ENCODE peak calls at places on chromosomes 1 and 21, in eight cellular contexts. One of them, this sample, is unnamed.

GRCh38 chr1:10861822-10862221 is 65.4 kb upstream of the CASZ1 start:
- DNase-seq in AG04450: no peak
- DNase-seq in SK-N-SH: no peak
- DNase-seq in AG10803: no peak
- DNase-seq in pancreas: no peak
- DNase-seq in WTC11: no peak
- DNase-seq in choroid plexus epithelial cell: no peak
- DNase-seq in HFFc6: no peak
- DNase-seq in this sample: no peak

GRCh38 chr1:177443003-177443402 is 272.2 kb downstream of the BRINP2 start:
- DNase-seq in pancreas: no peak
- DNase-seq in WTC11: no peak
- DNase-seq in AG04450: no peak
- DNase-seq in choroid plexus epithelial cell: no peak
- DNase-seq in AG10803: no peak
- DNase-seq in SK-N-SH: no peak
- DNase-seq in HFFc6: no peak
- DNase-seq in this sample: no peak

GRCh38 chr1:58670200-58670599 is 29.7 kb downstream of the MYSM1 start:
- DNase-seq in choroid plexus epithelial cell: no peak
- DNase-seq in HFFc6: no peak
- DNase-seq in SK-N-SH: no peak
- DNase-seq in WTC11: no peak
- DNase-seq in pancreas: no peak
- DNase-seq in AG10803: no peak
- DNase-seq in AG04450: no peak
- DNase-seq in this sample: no peak

GRCh38 chr1:191320062-191320461 is 838.2 kb upstream of the RGS18 start:
- DNase-seq in SK-N-SH: no peak
- DNase-seq in pancreas: no peak
- DNase-seq in choroid plexus epithelial cell: no peak
- DNase-seq in AG04450: no peak
- DNase-seq in WTC11: no peak
- DNase-seq in AG10803: no peak
- DNase-seq in HFFc6: no peak
- DNase-seq in this sample: no peak

GRCh38 chr1:117061986-117062415 is 1.9 kb downstream of the TTF2 start:
- DNase-seq in choroid plexus epithelial cell: peak
- DNase-seq in WTC11: no peak
- DNase-seq in pancreas: no peak
- DNase-seq in SK-N-SH: no peak
- DNase-seq in AG04450: peak
- DNase-seq in AG10803: peak
- DNase-seq in HFFc6: peak
- DNase-seq in this sample: no peak

GRCh38 chr1:21035794-21036193 is 140.9 kb downstream of the EIF4G3 start:
- DNase-seq in SK-N-SH: no peak
- DNase-seq in WTC11: no peak
- DNase-seq in AG04450: no peak
- DNase-seq in HFFc6: no peak
- DNase-seq in AG10803: no peak
- DNase-seq in choroid plexus epithelial cell: no peak
- DNase-seq in pancreas: no peak
- DNase-seq in this sample: no peak

GRCh38 chr1:226820935-226821718 is 49.3 kb upstream of the PSEN2 start:
- DNase-seq in pancreas: peak
- DNase-seq in WTC11: no peak
- DNase-seq in AG10803: peak
- DNase-seq in HFFc6: peak
- DNase-seq in SK-N-SH: peak
- DNase-seq in choroid plexus epithelial cell: peak
- DNase-seq in AG04450: peak
- DNase-seq in this sample: no peak

GRCh38 chr21:15250384-15250783 is 185.6 kb upstream of the NRIP1 start:
- DNase-seq in AG10803: no peak
- DNase-seq in pancreas: no peak
- DNase-seq in SK-N-SH: no peak
- DNase-seq in HFFc6: no peak
- DNase-seq in WTC11: no peak
- DNase-seq in AG04450: peak
- DNase-seq in choroid plexus epithelial cell: no peak
- DNase-seq in this sample: no peak

GRCh38 chr1:1305300-1306069 is 2.2 kb downstream of the ACAP3 start:
- DNase-seq in choroid plexus epithelial cell: peak
- DNase-seq in AG10803: peak
- DNase-seq in WTC11: no peak
- DNase-seq in SK-N-SH: no peak
- DNase-seq in pancreas: peak
- DNase-seq in AG04450: peak
- DNase-seq in HFFc6: peak
- DNase-seq in this sample: peak

GRCh38 chr1:179923044-179923443 is 31.6 kb upstream of the CEP350 start:
- DNase-seq in HFFc6: no peak
- DNase-seq in AG10803: no peak
- DNase-seq in WTC11: no peak
- DNase-seq in choroid plexus epithelial cell: no peak
- DNase-seq in SK-N-SH: no peak
- DNase-seq in pancreas: no peak
- DNase-seq in AG04450: no peak
- DNase-seq in this sample: no peak

GRCh38 chr1:59814180-59814900 is 409 bp upstream of the HOOK1 start:
- DNase-seq in pancreas: peak
- DNase-seq in SK-N-SH: peak
- DNase-seq in WTC11: peak
- DNase-seq in AG04450: no peak
- DNase-seq in HFFc6: no peak
- DNase-seq in AG10803: no peak
- DNase-seq in choroid plexus epithelial cell: peak
- DNase-seq in this sample: peak

GRCh38 chr1:1218524-1219200 is 4.7 kb upstream of the TNFRSF4 start:
- DNase-seq in HFFc6: no peak
- DNase-seq in AG04450: no peak
- DNase-seq in AG10803: no peak
- DNase-seq in choroid plexus epithelial cell: no peak
- DNase-seq in SK-N-SH: no peak
- DNase-seq in pancreas: no peak
- DNase-seq in WTC11: no peak
- DNase-seq in this sample: no peak

GRCh38 chr1:33387512-33388079 is 43.3 kb downstream of the PHC2 start:
- DNase-seq in HFFc6: peak
- DNase-seq in WTC11: no peak
- DNase-seq in choroid plexus epithelial cell: peak
- DNase-seq in SK-N-SH: no peak
- DNase-seq in AG04450: no peak
- DNase-seq in AG10803: peak
- DNase-seq in pancreas: no peak
- DNase-seq in this sample: no peak

GRCh38 chr1:1020415-1021009 is 592 bp downstream of the AGRN start:
- DNase-seq in WTC11: no peak
- DNase-seq in SK-N-SH: peak
- DNase-seq in AG04450: no peak
- DNase-seq in AG10803: no peak
- DNase-seq in HFFc6: no peak
- DNase-seq in choroid plexus epithelial cell: no peak
- DNase-seq in pancreas: no peak
- DNase-seq in this sample: peak

GRCh38 chr1:178870944-178871343 is at the start of gene ANGPTL1:
- DNase-seq in SK-N-SH: no peak
- DNase-seq in AG04450: peak
- DNase-seq in pancreas: no peak
- DNase-seq in choroid plexus epithelial cell: peak
- DNase-seq in WTC11: no peak
- DNase-seq in HFFc6: no peak
- DNase-seq in AG10803: peak
- DNase-seq in this sample: no peak

GRCh38 chr1:226596531-226597165 is 48.1 kb downstream of the STUM start:
- DNase-seq in WTC11: no peak
- DNase-seq in SK-N-SH: no peak
- DNase-seq in HFFc6: no peak
- DNase-seq in choroid plexus epithelial cell: no peak
- DNase-seq in AG04450: no peak
- DNase-seq in AG10803: no peak
- DNase-seq in pancreas: no peak
- DNase-seq in this sample: no peak

GRCh38 chr1:184152944-184153343 is 101.4 kb downstream of the TSEN15 start:
- DNase-seq in AG04450: no peak
- DNase-seq in WTC11: no peak
- DNase-seq in HFFc6: no peak
- DNase-seq in choroid plexus epithelial cell: no peak
- DNase-seq in AG10803: no peak
- DNase-seq in SK-N-SH: no peak
- DNase-seq in pancreas: no peak
- DNase-seq in this sample: peak

GRCh38 chr1:150528196-150528595 is 12.6 kb downstream of the FALEC start:
- DNase-seq in AG04450: peak
- DNase-seq in choroid plexus epithelial cell: no peak
- DNase-seq in WTC11: no peak
- DNase-seq in pancreas: no peak
- DNase-seq in HFFc6: peak
- DNase-seq in AG10803: peak
- DNase-seq in SK-N-SH: no peak
- DNase-seq in this sample: no peak

GRCh38 chr1:91555821-91556531 is 55.3 kb downstream of the CDC7 start:
- DNase-seq in pancreas: no peak
- DNase-seq in WTC11: no peak
- DNase-seq in AG10803: peak
- DNase-seq in SK-N-SH: no peak
- DNase-seq in AG04450: peak
- DNase-seq in choroid plexus epithelial cell: peak
- DNase-seq in HFFc6: peak
- DNase-seq in this sample: no peak

GRCh38 chr1:108708726-108709660 is 3.7 kb upstream of the FNDC7 start:
- DNase-seq in SK-N-SH: no peak
- DNase-seq in AG04450: no peak
- DNase-seq in HFFc6: no peak
- DNase-seq in pancreas: no peak
- DNase-seq in AG10803: no peak
- DNase-seq in WTC11: peak
- DNase-seq in choroid plexus epithelial cell: peak
- DNase-seq in this sample: no peak

GRCh38 chr1:61585714-61586113 is 139.2 kb downstream of the TM2D1 start:
- DNase-seq in SK-N-SH: peak
- DNase-seq in WTC11: no peak
- DNase-seq in pancreas: no peak
- DNase-seq in AG04450: no peak
- DNase-seq in choroid plexus epithelial cell: no peak
- DNase-seq in HFFc6: no peak
- DNase-seq in AG10803: peak
- DNase-seq in this sample: no peak

GRCh38 chr1:209873067-209873810 is 45.5 kb downstream of the UTP25 start:
- DNase-seq in SK-N-SH: no peak
- DNase-seq in choroid plexus epithelial cell: peak
- DNase-seq in HFFc6: no peak
- DNase-seq in WTC11: no peak
- DNase-seq in pancreas: no peak
- DNase-seq in AG04450: no peak
- DNase-seq in AG10803: no peak
- DNase-seq in this sample: no peak

GRCh38 chr1:24586970-24587820 is 31.3 kb downstream of the NCMAP start:
- DNase-seq in AG10803: peak
- DNase-seq in HFFc6: peak
- DNase-seq in choroid plexus epithelial cell: peak
- DNase-seq in SK-N-SH: peak
- DNase-seq in WTC11: no peak
- DNase-seq in pancreas: peak
- DNase-seq in AG04450: peak
- DNase-seq in this sample: no peak

GRCh38 chr1:220700591-220701179 is 10.5 kb downstream of the C1orf115 start:
- DNase-seq in AG10803: no peak
- DNase-seq in choroid plexus epithelial cell: no peak
- DNase-seq in SK-N-SH: no peak
- DNase-seq in AG04450: no peak
- DNase-seq in HFFc6: no peak
- DNase-seq in WTC11: no peak
- DNase-seq in pancreas: no peak
- DNase-seq in this sample: no peak
- TF ChIP-seq CTCF in AG10803: no peak
- TF ChIP-seq CTCF in choroid plexus epithelial cell: no peak
- TF ChIP-seq CTCF in SK-N-SH: no peak
- TF ChIP-seq CTCF in AG04450: no peak
- TF ChIP-seq CTCF in HFFc6: no peak
- TF ChIP-seq CTCF in WTC11: no peak
- TF ChIP-seq CTCF in pancreas: no peak
- TF ChIP-seq CTCF in this sample: no peak

GRCh38 chr1:229244091-229244490 is 26.8 kb upstream of the RAB4A start:
- DNase-seq in AG04450: no peak
- DNase-seq in pancreas: no peak
- DNase-seq in SK-N-SH: no peak
- DNase-seq in WTC11: no peak
- DNase-seq in AG10803: no peak
- DNase-seq in choroid plexus epithelial cell: no peak
- DNase-seq in HFFc6: no peak
- DNase-seq in this sample: no peak
- TF ChIP-seq CTCF in AG04450: no peak
- TF ChIP-seq CTCF in pancreas: no peak
- TF ChIP-seq CTCF in SK-N-SH: no peak
- TF ChIP-seq CTCF in WTC11: no peak
- TF ChIP-seq CTCF in AG10803: no peak
- TF ChIP-seq CTCF in choroid plexus epithelial cell: no peak
- TF ChIP-seq CTCF in HFFc6: no peak
- TF ChIP-seq CTCF in this sample: no peak

GRCh38 chr1:167413328-167413727 is 105.0 kb downstream of the CD247 start:
- DNase-seq in SK-N-SH: no peak
- DNase-seq in HFFc6: no peak
- DNase-seq in pancreas: no peak
- DNase-seq in WTC11: no peak
- DNase-seq in AG04450: no peak
- DNase-seq in AG10803: no peak
- DNase-seq in choroid plexus epithelial cell: no peak
- DNase-seq in this sample: no peak

GRCh38 chr1:167408355-167408754 is 110.0 kb downstream of the CD247 start:
- DNase-seq in WTC11: no peak
- DNase-seq in AG04450: no peak
- DNase-seq in HFFc6: no peak
- DNase-seq in choroid plexus epithelial cell: no peak
- DNase-seq in AG10803: no peak
- DNase-seq in pancreas: no peak
- DNase-seq in SK-N-SH: no peak
- DNase-seq in this sample: no peak

GRCh38 chr1:167412920-167413319 is 105.4 kb downstream of the CD247 start:
- DNase-seq in WTC11: no peak
- DNase-seq in HFFc6: no peak
- DNase-seq in AG04450: no peak
- DNase-seq in pancreas: peak
- DNase-seq in SK-N-SH: no peak
- DNase-seq in AG10803: peak
- DNase-seq in choroid plexus epithelial cell: no peak
- DNase-seq in this sample: no peak

GRCh38 chr1:167409183-167409582 is 109.1 kb downstream of the CD247 start:
- DNase-seq in AG04450: no peak
- DNase-seq in pancreas: no peak
- DNase-seq in SK-N-SH: no peak
- DNase-seq in WTC11: no peak
- DNase-seq in AG10803: no peak
- DNase-seq in choroid plexus epithelial cell: peak
- DNase-seq in HFFc6: no peak
- DNase-seq in this sample: no peak

GRCh38 chr1:167412072-167412471 is 106.3 kb downstream of the CD247 start:
- DNase-seq in pancreas: peak
- DNase-seq in choroid plexus epithelial cell: no peak
- DNase-seq in AG04450: no peak
- DNase-seq in WTC11: no peak
- DNase-seq in AG10803: no peak
- DNase-seq in SK-N-SH: no peak
- DNase-seq in HFFc6: no peak
- DNase-seq in this sample: no peak
- TF ChIP-seq CTCF in pancreas: no peak
- TF ChIP-seq CTCF in choroid plexus epithelial cell: no peak
- TF ChIP-seq CTCF in AG04450: no peak
- TF ChIP-seq CTCF in WTC11: no peak
- TF ChIP-seq CTCF in AG10803: no peak
- TF ChIP-seq CTCF in SK-N-SH: no peak
- TF ChIP-seq CTCF in HFFc6: no peak
- TF ChIP-seq CTCF in this sample: no peak

GRCh38 chr1:182783068-182783467 is 6.5 kb upstream of the NPL start:
- DNase-seq in SK-N-SH: peak
- DNase-seq in HFFc6: no peak
- DNase-seq in choroid plexus epithelial cell: no peak
- DNase-seq in WTC11: peak
- DNase-seq in pancreas: no peak
- DNase-seq in AG04450: no peak
- DNase-seq in AG10803: no peak
- DNase-seq in this sample: peak
- TF ChIP-seq CTCF in SK-N-SH: peak
- TF ChIP-seq CTCF in HFFc6: no peak
- TF ChIP-seq CTCF in choroid plexus epithelial cell: peak
- TF ChIP-seq CTCF in WTC11: no peak
- TF ChIP-seq CTCF in pancreas: no peak
- TF ChIP-seq CTCF in AG04450: peak
- TF ChIP-seq CTCF in AG10803: no peak
- TF ChIP-seq CTCF in this sample: peak